ENCODE peak calls at places on chromosomes 4 and X, in eight cellular contexts. J is activated CD8-positive, alpha-beta T cell treated with anti-CD3 and anti-CD28 coated beads for 36 hours; S is GM12878; W is colonic mucosa; D is cardiac fibroblast; H is CD4-positive, alpha-beta T cell; A is heart left ventricle; F is WERI-Rb-1. G is an unnamed sample.

GRCh38 chr4:7067147-7067522 is 729 bp downstream of the GRPEL1 start:
- DNase-seq in F (no peak), A (no peak), H (no peak), D (peak), J (peak), S (no peak), W (peak), G (no peak)

GRCh38 chrX:38095971-38096529 is 89.7 kb downstream of the SYTL5 start:
- DNase-seq in S (no peak), D (peak), F (no peak), J (no peak), H (no peak), A (no peak), W (no peak), G (no peak)

GRCh38 chrX:7019555-7019954 is 128.0 kb upstream of the STS start:
- DNase-seq in S (no peak), W (no peak), D (peak), J (no peak), A (no peak), H (no peak), F (no peak), G (no peak)

GRCh38 chr4:23827971-23828680 is 61.7 kb downstream of the PPARGC1A start:
- DNase-seq in A (no peak), D (no peak), H (no peak), F (no peak), W (no peak), J (no peak), S (no peak), G (no peak)

GRCh38 chrX:41605144-41605543 is 83.6 kb upstream of the GPR34 start:
- DNase-seq in A (no peak), D (no peak), J (no peak), S (no peak), H (no peak), F (no peak), W (no peak), G (no peak)

GRCh38 chr4:1872918-1873269 is 1.7 kb downstream of the NSD2 start:
- DNase-seq in F (no peak), H (no peak), D (peak), A (no peak), S (no peak), J (peak), W (no peak), G (no peak)

GRCh38 chrX:30488092-30488491 is 89.5 kb downstream of the TASL start:
- DNase-seq in A (no peak), D (peak), H (no peak), W (no peak), F (no peak), J (no peak), S (no peak), G (peak)

GRCh38 chrX:49761481-49761880 is 65.7 kb upstream of the PAGE1 start:
- DNase-seq in H (no peak), F (no peak), W (no peak), D (peak), J (peak), S (no peak), A (no peak), G (peak)

GRCh38 chr4:186891859-186892486 is 168.3 kb upstream of the FAT1 start:
- DNase-seq in D (no peak), S (no peak), W (no peak), F (no peak), H (no peak), A (no peak), J (no peak), G (no peak)

GRCh38 chr4:133801858-133802257 is 399.7 kb downstream of the PABPC4L start:
- DNase-seq in S (no peak), D (peak), J (no peak), A (no peak), H (no peak), W (no peak), F (no peak), G (no peak)

GRCh38 chrX:912677-913076 is 282.1 kb downstream of the SHOX start:
- DNase-seq in W (no peak), F (no peak), H (no peak), S (no peak), D (no peak), A (no peak), J (no peak), G (no peak)

GRCh38 chr4:68951078-68951805 is at the start of gene UGT2A3:
- DNase-seq in F (no peak), S (peak), H (no peak), J (no peak), A (no peak), D (no peak), W (peak), G (peak)

GRCh38 chr4:28432348-28433025 is 1571.8 kb downstream of the STIM2 start:
- DNase-seq in H (no peak), J (no peak), S (no peak), W (no peak), F (no peak), D (no peak), A (no peak), G (no peak)

GRCh38 chr4:152036626-152037025 is 275.8 kb upstream of the GATB start:
- DNase-seq in H (no peak), A (no peak), W (no peak), S (no peak), D (no peak), J (no peak), F (no peak), G (no peak)

GRCh38 chrX:129577877-129578276 is 37.8 kb downstream of the OCRL start:
- DNase-seq in H (no peak), A (no peak), D (peak), J (no peak), S (no peak), W (no peak), F (no peak), G (no peak)

GRCh38 chr4:56757821-56758400 is 63.6 kb downstream of the SPINK2 start:
- DNase-seq in A (peak), D (peak), W (peak), J (peak), S (peak), F (peak), H (peak), G (peak)

GRCh38 chr4:159023741-159024140 is 79.1 kb upstream of the RAPGEF2 start:
- DNase-seq in F (no peak), A (no peak), W (no peak), D (no peak), S (no peak), H (no peak), J (no peak), G (no peak)

GRCh38 chr4:109383823-109384222 is 49.8 kb upstream of the SEC24B start:
- DNase-seq in J (no peak), S (no peak), A (no peak), H (no peak), W (no peak), F (no peak), D (no peak), G (no peak)

GRCh38 chr4:14169460-14169859 is 541.9 kb upstream of the BOD1L1 start:
- DNase-seq in S (no peak), H (no peak), A (no peak), J (no peak), W (no peak), F (no peak), D (peak), G (no peak)

GRCh38 chr4:175927121-175927520 is 115.1 kb upstream of the GPM6A start:
- DNase-seq in H (no peak), J (no peak), W (no peak), D (no peak), F (no peak), S (peak), A (no peak), G (no peak)

GRCh38 chr4:171817026-171817425 is 3.8 kb downstream of the GALNTL6 start:
- DNase-seq in W (no peak), H (no peak), A (no peak), S (no peak), F (no peak), D (no peak), J (no peak), G (no peak)

GRCh38 chrX:10326578-10326977 is 169.8 kb downstream of the CLCN4 start:
- DNase-seq in J (no peak), S (no peak), H (no peak), A (no peak), F (peak), D (peak), W (no peak), G (peak)

GRCh38 chrX:70494441-70494840 is 49.8 kb downstream of the DLG3 start:
- DNase-seq in F (no peak), D (peak), A (no peak), W (no peak), S (no peak), H (no peak), J (peak), G (no peak)

GRCh38 chr4:168880811-168881595 is 129.1 kb downstream of the CBR4 start:
- DNase-seq in J (no peak), S (peak), H (no peak), A (no peak), D (no peak), F (no peak), W (no peak), G (no peak)

GRCh38 chrX:35919536-35920309 is at the start of gene CFAP47:
- DNase-seq in H (no peak), F (peak), D (no peak), W (peak), J (peak), A (peak), S (no peak), G (peak)

GRCh38 chr4:53785996-53786395 is 194.7 kb upstream of the LNX1 start:
- DNase-seq in W (no peak), J (no peak), A (no peak), F (no peak), S (no peak), D (no peak), H (no peak), G (no peak)

GRCh38 chr4:122090989-122091388 is 61.1 kb upstream of the BLTP1 start:
- DNase-seq in W (no peak), S (no peak), J (no peak), H (no peak), A (no peak), D (no peak), F (no peak), G (no peak)

GRCh38 chr4:103422467-103423219 is 224.5 kb upstream of the CENPE start:
- DNase-seq in F (no peak), J (no peak), W (no peak), A (no peak), S (no peak), D (no peak), H (no peak), G (no peak)

GRCh38 chr4:186560647-186561046 is 5.3 kb upstream of the MTNR1A start:
- DNase-seq in W (no peak), J (no peak), D (no peak), F (no peak), S (no peak), H (no peak), A (no peak), G (no peak)

GRCh38 chrX:99800016-99800415 is 610.1 kb downstream of the PCDH19 start:
- DNase-seq in J (no peak), H (no peak), W (no peak), A (no peak), F (no peak), D (no peak), S (no peak), G (no peak)

GRCh38 chr4:26741491-26741871 is 119.2 kb upstream of the STIM2 start:
- DNase-seq in H (no peak), D (peak), W (no peak), J (no peak), F (no peak), S (no peak), A (no peak), G (no peak)

GRCh38 chr4:23579166-23579565 is 310.7 kb downstream of the PPARGC1A start:
- DNase-seq in H (no peak), D (no peak), W (no peak), A (no peak), F (no peak), J (no peak), S (no peak), G (no peak)

GRCh38 chr4:107376293-107376692 is 340.2 kb upstream of the DKK2 start:
- DNase-seq in D (no peak), F (no peak), W (no peak), S (no peak), H (no peak), A (no peak), J (no peak), G (no peak)

GRCh38 chr4:113858924-113859323 is 97.4 kb upstream of the CAMK2D start:
- DNase-seq in S (no peak), H (no peak), F (no peak), J (no peak), D (no peak), A (no peak), W (no peak), G (no peak)

GRCh38 chrX:125203379-125203736 is 116.3 kb upstream of the TEX13C start:
- DNase-seq in D (no peak), F (no peak), H (no peak), S (no peak), J (no peak), A (no peak), W (no peak), G (no peak)

GRCh38 chr4:38452009-38452408 is 212.0 kb upstream of the KLF3 start:
- DNase-seq in H (no peak), D (no peak), W (no peak), A (no peak), S (no peak), J (peak), F (no peak), G (no peak)

GRCh38 chrX:123626962-123627361 is 105.9 kb downstream of the THOC2 start:
- DNase-seq in S (no peak), D (peak), F (no peak), A (no peak), J (no peak), W (no peak), H (no peak), G (no peak)

GRCh38 chr4:156968479-156968984 is 3.1 kb downstream of the PDGFC start:
- DNase-seq in F (peak), D (peak), J (peak), A (peak), W (peak), S (no peak), H (no peak), G (peak)

GRCh38 chr4:43456383-43456782 is 563.9 kb downstream of the GRXCR1 start:
- DNase-seq in D (peak), H (no peak), S (no peak), A (no peak), J (no peak), W (no peak), F (no peak), G (no peak)

GRCh38 chrX:153449306-153450113 is 3.7 kb upstream of the TREX2 start:
- DNase-seq in H (no peak), S (no peak), W (no peak), D (no peak), J (no peak), F (no peak), A (no peak), G (no peak)

GRCh38 chrX:153450114-153450948 is 4.5 kb upstream of the TREX2 start:
- DNase-seq in S (no peak), D (no peak), F (no peak), H (no peak), J (no peak), W (no peak), A (no peak), G (no peak)

GRCh38 chrX:153447581-153447960 is 1.7 kb upstream of the TREX2 start:
- DNase-seq in W (no peak), D (no peak), H (no peak), J (no peak), F (no peak), S (no peak), A (no peak), G (no peak)

GRCh38 chrX:153448556-153449280 is 2.9 kb upstream of the TREX2 start:
- DNase-seq in H (no peak), W (no peak), F (no peak), J (no peak), A (no peak), D (no peak), S (no peak), G (no peak)

GRCh38 chrX:153450949-153451277 is 5.1 kb upstream of the TREX2 start:
- DNase-seq in A (no peak), J (no peak), S (no peak), W (no peak), D (no peak), H (no peak), F (no peak), G (no peak)
- TF ChIP-seq CTCF in A (no peak), J (no peak), S (no peak), W (no peak), D (no peak), H (no peak), F (no peak), G (no peak)

GRCh38 chr4:150722908-150723362 is 141.0 kb downstream of the MAB21L2 start:
- DNase-seq in F (no peak), D (peak), A (peak), S (no peak), J (no peak), H (no peak), W (peak), G (peak)
- TF ChIP-seq CTCF in F (peak), D (peak), A (peak), S (no peak), J (no peak), H (no peak), W (peak), G (no peak)

GRCh38 chrX:65652098-65652497 is 15.4 kb upstream of the MSN start:
- DNase-seq in A (no peak), W (no peak), D (no peak), H (no peak), F (no peak), J (no peak), S (no peak), G (no peak)
- TF ChIP-seq CTCF in A (no peak), W (no peak), D (no peak), H (no peak), F (no peak), J (no peak), S (no peak), G (no peak)

DNA sequence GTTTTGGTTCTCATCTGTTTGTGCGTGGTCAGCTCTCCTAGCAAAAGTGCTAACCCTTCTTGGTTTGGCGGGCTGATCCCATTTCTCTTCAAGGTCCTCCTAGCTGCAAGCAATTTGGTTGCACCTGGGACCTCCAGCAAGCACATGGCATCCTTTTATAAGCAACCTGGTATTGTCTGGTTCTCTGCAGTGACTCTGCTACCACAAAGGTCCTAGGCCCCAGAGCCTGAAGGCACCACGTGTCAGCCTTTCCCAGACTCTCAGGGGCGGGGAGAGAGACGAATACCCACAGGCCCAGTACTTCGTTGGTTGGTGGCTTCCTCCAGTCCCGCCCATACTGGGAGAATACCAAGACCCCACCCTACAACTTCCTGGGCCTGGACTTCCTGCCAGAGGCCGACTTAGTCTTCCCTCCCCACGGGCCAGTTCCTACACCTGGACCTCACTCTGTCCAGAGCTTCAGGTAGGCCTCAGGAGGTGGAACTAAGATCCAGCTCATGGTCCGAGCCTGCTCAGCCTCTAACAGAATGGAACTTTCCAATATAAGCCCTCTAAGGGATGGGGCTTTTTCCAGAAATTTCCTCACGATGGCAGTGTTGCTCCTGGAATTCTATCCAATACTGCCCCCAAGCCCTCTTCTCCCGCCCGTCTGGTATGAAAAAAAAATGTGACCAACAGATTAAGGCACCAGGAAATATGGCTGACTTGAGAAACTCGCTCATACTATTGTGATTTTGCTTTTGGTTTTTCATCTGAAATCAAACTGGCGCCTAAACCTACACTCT is 192.5 kb upstream of the STK26 start:
- DNase-seq in D (peak), W (peak), J (peak), F (peak), S (peak), A (peak), H (peak), G (peak)
- TF ChIP-seq CTCF in D (peak), W (peak), J (no peak), F (peak), S (peak), A (peak), H (no peak), G (no peak)

GRCh38 chrX:110120025-110120424 is 117.1 kb downstream of the TMEM164 start:
- DNase-seq in W (no peak), J (no peak), D (no peak), F (no peak), S (no peak), H (no peak), A (no peak), G (no peak)

GRCh38 chrX:110123331-110123782 is 120.4 kb downstream of the TMEM164 start:
- DNase-seq in J (no peak), D (peak), W (no peak), F (no peak), S (no peak), H (no peak), A (no peak), G (no peak)

GRCh38 chrX:110119480-110119879 is 116.6 kb downstream of the TMEM164 start:
- DNase-seq in A (no peak), H (no peak), D (no peak), J (no peak), F (no peak), S (no peak), W (no peak), G (no peak)

GRCh38 chrX:110131031-110131430 is 128.1 kb downstream of the TMEM164 start:
- DNase-seq in F (peak), A (no peak), S (no peak), H (no peak), W (no peak), J (no peak), D (no peak), G (no peak)

GRCh38 chrX:110125435-110125834 is 122.5 kb downstream of the TMEM164 start:
- DNase-seq in A (no peak), S (no peak), J (no peak), W (no peak), H (no peak), F (peak), D (no peak), G (peak)
- TF ChIP-seq CTCF in A (no peak), S (no peak), J (no peak), W (no peak), H (no peak), F (peak), D (peak), G (no peak)

DNA sequence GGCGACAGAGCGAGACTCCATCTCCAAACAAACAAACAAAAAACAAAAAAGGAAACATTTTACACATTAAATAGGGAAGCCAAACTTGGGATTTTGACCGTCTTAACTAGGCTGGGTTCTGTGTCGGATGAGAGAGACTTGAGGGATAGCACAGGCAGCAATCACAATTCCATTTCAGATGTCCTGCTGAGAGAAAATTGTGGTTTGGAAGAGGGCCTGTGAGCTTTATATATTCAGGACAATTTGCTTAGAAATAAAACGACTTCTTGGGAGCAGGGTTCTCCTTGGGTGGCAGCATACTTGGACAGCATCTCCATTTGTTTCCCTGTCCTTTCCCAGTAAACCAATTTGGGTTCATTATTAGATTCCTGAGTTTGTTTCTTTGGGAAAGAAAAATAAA is 80.7 kb upstream of the EGFL6 start:
- DNase-seq in D (no peak), J (no peak), S (no peak), W (no peak), H (no peak), A (no peak), F (no peak), G (no peak)
- TF ChIP-seq CTCF in D (no peak), J (no peak), S (no peak), W (no peak), H (no peak), A (no peak), F (no peak), G (no peak)

DNA sequence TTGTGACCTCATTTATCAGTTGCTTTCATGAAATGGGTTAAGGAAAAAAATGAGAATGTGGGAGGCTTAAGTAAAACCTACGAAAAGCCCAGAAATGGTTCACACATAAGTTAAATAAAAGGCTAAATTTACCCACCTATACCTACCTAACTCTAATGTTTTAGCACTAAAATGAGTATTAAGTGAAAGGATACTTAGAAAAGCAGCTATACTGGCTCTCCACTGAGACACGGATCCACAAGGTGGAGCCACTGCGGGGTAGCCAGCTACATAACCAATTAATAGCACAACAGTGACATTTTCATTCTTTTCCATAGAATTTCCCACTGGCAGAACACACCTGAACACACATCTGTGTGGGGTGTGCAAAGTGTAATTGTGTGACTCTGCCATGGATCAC is 101.9 kb downstream of the MAML3 start:
- DNase-seq in W (peak), J (peak), F (peak), H (peak), S (no peak), A (peak), D (peak), G (peak)
- TF ChIP-seq CTCF in W (peak), J (peak), F (peak), H (peak), S (peak), A (peak), D (peak), G (no peak)

GRCh38 chr4:127997534-127998388 is 32.6 kb downstream of the ABHD18 start:
- DNase-seq in D (peak), F (peak), H (no peak), J (peak), S (peak), A (no peak), W (no peak), G (no peak)
- TF ChIP-seq CTCF in D (peak), F (peak), H (no peak), J (no peak), S (peak), A (no peak), W (no peak), G (no peak)

G was measured in Calu3.